ENCODE peak calls at places on chromosomes 16 and 17, in five cellular contexts. One of them, this sample, is unnamed.

GRCh38 chr16:55351936-55352335 is 27.9 kb downstream of the IRX6 start:
- DNase-seq in amniotic stem cell: no peak
- DNase-seq in psoas muscle: no peak
- DNase-seq in stimulated activated naive CD4-positive, alpha-beta T cell treated with Interleukin-2 at 50 U/mL for 16 hours: no peak
- DNase-seq in effector memory CD4-positive, alpha-beta T cell: no peak
- DNase-seq in this sample: no peak

GRCh38 chr16:66924527-66925321 is 611 bp downstream of the RRAD start:
- DNase-seq in amniotic stem cell: no peak
- DNase-seq in psoas muscle: peak
- DNase-seq in stimulated activated naive CD4-positive, alpha-beta T cell treated with Interleukin-2 at 50 U/mL for 16 hours: peak
- DNase-seq in effector memory CD4-positive, alpha-beta T cell: peak
- DNase-seq in this sample: no peak

GRCh38 chr17:76740329-76741118 is 2.6 kb downstream of the MFSD11 start:
- DNase-seq in amniotic stem cell: no peak
- DNase-seq in psoas muscle: no peak
- DNase-seq in stimulated activated naive CD4-positive, alpha-beta T cell treated with Interleukin-2 at 50 U/mL for 16 hours: no peak
- DNase-seq in effector memory CD4-positive, alpha-beta T cell: no peak
- DNase-seq in this sample: no peak

GRCh38 chr17:40557531-40558299 is 7.6 kb downstream of the CCR7 start:
- DNase-seq in amniotic stem cell: no peak
- DNase-seq in psoas muscle: peak
- DNase-seq in stimulated activated naive CD4-positive, alpha-beta T cell treated with Interleukin-2 at 50 U/mL for 16 hours: no peak
- DNase-seq in effector memory CD4-positive, alpha-beta T cell: no peak
- DNase-seq in this sample: no peak

GRCh38 chr16:76535-77272 is 1.3 kb upstream of the MPG start:
- DNase-seq in amniotic stem cell: peak
- DNase-seq in psoas muscle: peak
- DNase-seq in stimulated activated naive CD4-positive, alpha-beta T cell treated with Interleukin-2 at 50 U/mL for 16 hours: no peak
- DNase-seq in effector memory CD4-positive, alpha-beta T cell: no peak
- DNase-seq in this sample: peak

GRCh38 chr16:35296962-35297653 is 1837.7 kb downstream of the TP53TG3F start:
- DNase-seq in amniotic stem cell: no peak
- DNase-seq in psoas muscle: no peak
- DNase-seq in stimulated activated naive CD4-positive, alpha-beta T cell treated with Interleukin-2 at 50 U/mL for 16 hours: no peak
- DNase-seq in effector memory CD4-positive, alpha-beta T cell: no peak
- DNase-seq in this sample: no peak

GRCh38 chr17:4483012-4483840 is 15.5 kb upstream of the SPNS2 start:
- DNase-seq in amniotic stem cell: no peak
- DNase-seq in psoas muscle: no peak
- DNase-seq in stimulated activated naive CD4-positive, alpha-beta T cell treated with Interleukin-2 at 50 U/mL for 16 hours: no peak
- DNase-seq in effector memory CD4-positive, alpha-beta T cell: no peak
- DNase-seq in this sample: no peak

GRCh38 chr17:80195671-80196529 is 24.2 kb downstream of the SGSH start:
- DNase-seq in amniotic stem cell: no peak
- DNase-seq in psoas muscle: no peak
- DNase-seq in stimulated activated naive CD4-positive, alpha-beta T cell treated with Interleukin-2 at 50 U/mL for 16 hours: peak
- DNase-seq in effector memory CD4-positive, alpha-beta T cell: peak
- DNase-seq in this sample: no peak

GRCh38 chr17:61833536-61834203 is 29.7 kb downstream of the BRIP1 start:
- DNase-seq in amniotic stem cell: no peak
- DNase-seq in psoas muscle: no peak
- DNase-seq in stimulated activated naive CD4-positive, alpha-beta T cell treated with Interleukin-2 at 50 U/mL for 16 hours: no peak
- DNase-seq in effector memory CD4-positive, alpha-beta T cell: no peak
- DNase-seq in this sample: peak

GRCh38 chr16:81610144-81610842 is 165.7 kb downstream of the CMIP start:
- DNase-seq in amniotic stem cell: no peak
- DNase-seq in psoas muscle: peak
- DNase-seq in stimulated activated naive CD4-positive, alpha-beta T cell treated with Interleukin-2 at 50 U/mL for 16 hours: no peak
- DNase-seq in effector memory CD4-positive, alpha-beta T cell: no peak
- DNase-seq in this sample: no peak

GRCh38 chr17:68533887-68534700 is 21.9 kb downstream of the PRKAR1A start:
- DNase-seq in amniotic stem cell: no peak
- DNase-seq in psoas muscle: no peak
- DNase-seq in stimulated activated naive CD4-positive, alpha-beta T cell treated with Interleukin-2 at 50 U/mL for 16 hours: no peak
- DNase-seq in effector memory CD4-positive, alpha-beta T cell: no peak
- DNase-seq in this sample: no peak

GRCh38 chr17:65134035-65134434 is 3.1 kb upstream of the RGS9 start:
- DNase-seq in amniotic stem cell: no peak
- DNase-seq in psoas muscle: no peak
- DNase-seq in stimulated activated naive CD4-positive, alpha-beta T cell treated with Interleukin-2 at 50 U/mL for 16 hours: no peak
- DNase-seq in effector memory CD4-positive, alpha-beta T cell: no peak
- DNase-seq in this sample: no peak

GRCh38 chr16:50547944-50548658 is at the start of gene NKD1:
- DNase-seq in amniotic stem cell: no peak
- DNase-seq in psoas muscle: peak
- DNase-seq in stimulated activated naive CD4-positive, alpha-beta T cell treated with Interleukin-2 at 50 U/mL for 16 hours: peak
- DNase-seq in effector memory CD4-positive, alpha-beta T cell: peak
- DNase-seq in this sample: peak

GRCh38 chr16:69831212-69832123 is 69.3 kb downstream of the WWP2 start:
- DNase-seq in amniotic stem cell: no peak
- DNase-seq in psoas muscle: no peak
- DNase-seq in stimulated activated naive CD4-positive, alpha-beta T cell treated with Interleukin-2 at 50 U/mL for 16 hours: no peak
- DNase-seq in effector memory CD4-positive, alpha-beta T cell: no peak
- DNase-seq in this sample: no peak

GRCh38 chr16:67558859-67559258 is 3.5 kb upstream of the CTCF start:
- DNase-seq in amniotic stem cell: no peak
- DNase-seq in psoas muscle: no peak
- DNase-seq in stimulated activated naive CD4-positive, alpha-beta T cell treated with Interleukin-2 at 50 U/mL for 16 hours: no peak
- DNase-seq in effector memory CD4-positive, alpha-beta T cell: no peak
- DNase-seq in this sample: no peak

GRCh38 chr17:82791532-82791931 is 39.7 kb downstream of the TBCD start:
- DNase-seq in amniotic stem cell: peak
- DNase-seq in psoas muscle: no peak
- DNase-seq in stimulated activated naive CD4-positive, alpha-beta T cell treated with Interleukin-2 at 50 U/mL for 16 hours: no peak
- DNase-seq in effector memory CD4-positive, alpha-beta T cell: no peak
- DNase-seq in this sample: peak

GRCh38 chr17:80023261-80024205 is 12.1 kb downstream of the TBC1D16 start:
- DNase-seq in amniotic stem cell: no peak
- DNase-seq in psoas muscle: no peak
- DNase-seq in stimulated activated naive CD4-positive, alpha-beta T cell treated with Interleukin-2 at 50 U/mL for 16 hours: no peak
- DNase-seq in effector memory CD4-positive, alpha-beta T cell: no peak
- DNase-seq in this sample: no peak

GRCh38 chr17:958712-959451 is 20.7 kb downstream of the NXN start:
- DNase-seq in amniotic stem cell: no peak
- DNase-seq in psoas muscle: no peak
- DNase-seq in stimulated activated naive CD4-positive, alpha-beta T cell treated with Interleukin-2 at 50 U/mL for 16 hours: no peak
- DNase-seq in effector memory CD4-positive, alpha-beta T cell: no peak
- DNase-seq in this sample: no peak

GRCh38 chr17:78839173-78839761 is 1.3 kb downstream of the USP36 start:
- DNase-seq in amniotic stem cell: no peak
- DNase-seq in psoas muscle: no peak
- DNase-seq in stimulated activated naive CD4-positive, alpha-beta T cell treated with Interleukin-2 at 50 U/mL for 16 hours: no peak
- DNase-seq in effector memory CD4-positive, alpha-beta T cell: no peak
- DNase-seq in this sample: no peak

This sample was measured in T1000.